ENCODE peak calls at places on chromosomes 1 and 21, in seven cellular contexts. One of them, this sample, is unnamed.

GRCh38 chr1:228359613-228360532 is 46.8 kb downstream of the TRIM11 start:
- DNase-seq in cardiac fibroblast: no peak
- DNase-seq in RWPE2: no peak
- DNase-seq in progenitor cell of endocrine pancreas: no peak
- DNase-seq in tibial nerve: no peak
- DNase-seq in GM12864: no peak
- DNase-seq in GM23338: no peak
- DNase-seq in this sample: no peak

GRCh38 chr1:93459126-93459525 is 11.2 kb downstream of the FNBP1L start:
- DNase-seq in cardiac fibroblast: peak
- DNase-seq in RWPE2: no peak
- DNase-seq in progenitor cell of endocrine pancreas: no peak
- DNase-seq in tibial nerve: no peak
- DNase-seq in GM12864: no peak
- DNase-seq in GM23338: no peak
- DNase-seq in this sample: no peak

GRCh38 chr1:101178341-101178687 is 58.5 kb upstream of the S1PR1 start:
- DNase-seq in cardiac fibroblast: no peak
- DNase-seq in RWPE2: no peak
- DNase-seq in progenitor cell of endocrine pancreas: no peak
- DNase-seq in tibial nerve: no peak
- DNase-seq in GM12864: no peak
- DNase-seq in GM23338: no peak
- DNase-seq in this sample: no peak

GRCh38 chr21:45488839-45489479 is 53.3 kb downstream of the SLC19A1 start:
- DNase-seq in cardiac fibroblast: no peak
- DNase-seq in RWPE2: no peak
- DNase-seq in progenitor cell of endocrine pancreas: no peak
- DNase-seq in tibial nerve: no peak
- DNase-seq in GM12864: no peak
- DNase-seq in GM23338: peak
- DNase-seq in this sample: no peak

GRCh38 chr1:152537496-152537895 is 23.2 kb downstream of the CRCT1 start:
- DNase-seq in cardiac fibroblast: no peak
- DNase-seq in RWPE2: no peak
- DNase-seq in progenitor cell of endocrine pancreas: no peak
- DNase-seq in tibial nerve: no peak
- DNase-seq in GM12864: no peak
- DNase-seq in GM23338: no peak
- DNase-seq in this sample: no peak

GRCh38 chr1:244800821-244801220 is 34.6 kb upstream of the COX20 start:
- DNase-seq in cardiac fibroblast: no peak
- DNase-seq in RWPE2: no peak
- DNase-seq in progenitor cell of endocrine pancreas: no peak
- DNase-seq in tibial nerve: no peak
- DNase-seq in GM12864: no peak
- DNase-seq in GM23338: no peak
- DNase-seq in this sample: no peak

GRCh38 chr21:29676395-29676794 is 263.4 kb downstream of the GRIK1 start:
- DNase-seq in cardiac fibroblast: no peak
- DNase-seq in RWPE2: no peak
- DNase-seq in progenitor cell of endocrine pancreas: no peak
- DNase-seq in tibial nerve: no peak
- DNase-seq in GM12864: no peak
- DNase-seq in GM23338: peak
- DNase-seq in this sample: no peak

GRCh38 chr1:21174638-21175323 is 1.9 kb downstream of the EIF4G3 start:
- DNase-seq in cardiac fibroblast: peak
- DNase-seq in RWPE2: no peak
- DNase-seq in progenitor cell of endocrine pancreas: no peak
- DNase-seq in tibial nerve: no peak
- DNase-seq in GM12864: no peak
- DNase-seq in GM23338: no peak
- DNase-seq in this sample: no peak

GRCh38 chr1:242847390-242847993 is 323.0 kb upstream of the PLD5 start:
- DNase-seq in cardiac fibroblast: peak
- DNase-seq in RWPE2: no peak
- DNase-seq in progenitor cell of endocrine pancreas: no peak
- DNase-seq in tibial nerve: no peak
- DNase-seq in GM12864: no peak
- DNase-seq in GM23338: peak
- DNase-seq in this sample: no peak

GRCh38 chr1:3570081-3570986 is 41.0 kb downstream of the MEGF6 start:
- DNase-seq in cardiac fibroblast: no peak
- DNase-seq in RWPE2: no peak
- DNase-seq in progenitor cell of endocrine pancreas: no peak
- DNase-seq in tibial nerve: no peak
- DNase-seq in GM12864: no peak
- DNase-seq in GM23338: no peak
- DNase-seq in this sample: no peak

GRCh38 chr1:106749491-106749890 is 307.0 kb upstream of the PRMT6 start:
- DNase-seq in cardiac fibroblast: no peak
- DNase-seq in RWPE2: no peak
- DNase-seq in progenitor cell of endocrine pancreas: no peak
- DNase-seq in tibial nerve: no peak
- DNase-seq in GM12864: no peak
- DNase-seq in GM23338: no peak
- DNase-seq in this sample: no peak

GRCh38 chr1:64098856-64099606 is 104.4 kb upstream of the UBE2U start:
- DNase-seq in cardiac fibroblast: no peak
- DNase-seq in RWPE2: no peak
- DNase-seq in progenitor cell of endocrine pancreas: no peak
- DNase-seq in tibial nerve: no peak
- DNase-seq in GM12864: no peak
- DNase-seq in GM23338: no peak
- DNase-seq in this sample: no peak

GRCh38 chr21:30924171-30924680 is 42.8 kb upstream of the KRTAP11-1 start:
- DNase-seq in cardiac fibroblast: no peak
- DNase-seq in RWPE2: no peak
- DNase-seq in progenitor cell of endocrine pancreas: no peak
- DNase-seq in tibial nerve: no peak
- DNase-seq in GM12864: no peak
- DNase-seq in GM23338: no peak
- DNase-seq in this sample: no peak

GRCh38 chr1:241142493-241142892 is 214.5 kb downstream of the RGS7 start:
- DNase-seq in cardiac fibroblast: no peak
- DNase-seq in RWPE2: no peak
- DNase-seq in progenitor cell of endocrine pancreas: no peak
- DNase-seq in tibial nerve: no peak
- DNase-seq in GM12864: no peak
- DNase-seq in GM23338: peak
- DNase-seq in this sample: no peak

GRCh38 chr1:119713538-119714456 is 2.1 kb downstream of the PHGDH start:
- DNase-seq in cardiac fibroblast: peak
- DNase-seq in RWPE2: no peak
- DNase-seq in progenitor cell of endocrine pancreas: no peak
- DNase-seq in tibial nerve: no peak
- DNase-seq in GM12864: no peak
- DNase-seq in GM23338: peak
- DNase-seq in this sample: no peak

GRCh38 chr1:6025269-6026094 is 20.2 kb upstream of the KCNAB2 start:
- DNase-seq in cardiac fibroblast: no peak
- DNase-seq in RWPE2: no peak
- DNase-seq in progenitor cell of endocrine pancreas: no peak
- DNase-seq in tibial nerve: no peak
- DNase-seq in GM12864: no peak
- DNase-seq in GM23338: no peak
- DNase-seq in this sample: no peak

GRCh38 chr1:206776239-206776638 is 3.9 kb upstream of the IL10 start:
- DNase-seq in cardiac fibroblast: no peak
- DNase-seq in RWPE2: no peak
- DNase-seq in progenitor cell of endocrine pancreas: no peak
- DNase-seq in tibial nerve: no peak
- DNase-seq in GM12864: no peak
- DNase-seq in GM23338: peak
- DNase-seq in this sample: no peak

GRCh38 chr1:170670751-170671628 is 7.1 kb downstream of the PRRX1 start:
- DNase-seq in cardiac fibroblast: peak
- DNase-seq in RWPE2: no peak
- DNase-seq in progenitor cell of endocrine pancreas: peak
- DNase-seq in tibial nerve: peak
- DNase-seq in GM12864: no peak
- DNase-seq in GM23338: peak
- DNase-seq in this sample: peak

GRCh38 chr21:35614412-35614901 is 445.9 kb downstream of the SETD4 start:
- DNase-seq in cardiac fibroblast: peak
- DNase-seq in RWPE2: no peak
- DNase-seq in progenitor cell of endocrine pancreas: no peak
- DNase-seq in tibial nerve: no peak
- DNase-seq in GM12864: no peak
- DNase-seq in GM23338: no peak
- DNase-seq in this sample: no peak

GRCh38 chr1:198932351-198932991 is 293.6 kb downstream of the PTPRC start:
- DNase-seq in cardiac fibroblast: peak
- DNase-seq in RWPE2: no peak
- DNase-seq in progenitor cell of endocrine pancreas: no peak
- DNase-seq in tibial nerve: no peak
- DNase-seq in GM12864: no peak
- DNase-seq in GM23338: peak
- DNase-seq in this sample: no peak

GRCh38 chr1:87513270-87513669 is 184.6 kb downstream of the LMO4 start:
- DNase-seq in cardiac fibroblast: no peak
- DNase-seq in RWPE2: no peak
- DNase-seq in progenitor cell of endocrine pancreas: no peak
- DNase-seq in tibial nerve: no peak
- DNase-seq in GM12864: no peak
- DNase-seq in GM23338: peak
- DNase-seq in this sample: no peak

GRCh38 chr1:87763498-87763897 is 434.8 kb downstream of the LMO4 start:
- DNase-seq in cardiac fibroblast: peak
- DNase-seq in RWPE2: no peak
- DNase-seq in progenitor cell of endocrine pancreas: no peak
- DNase-seq in tibial nerve: no peak
- DNase-seq in GM12864: no peak
- DNase-seq in GM23338: no peak
- DNase-seq in this sample: no peak

DNA sequence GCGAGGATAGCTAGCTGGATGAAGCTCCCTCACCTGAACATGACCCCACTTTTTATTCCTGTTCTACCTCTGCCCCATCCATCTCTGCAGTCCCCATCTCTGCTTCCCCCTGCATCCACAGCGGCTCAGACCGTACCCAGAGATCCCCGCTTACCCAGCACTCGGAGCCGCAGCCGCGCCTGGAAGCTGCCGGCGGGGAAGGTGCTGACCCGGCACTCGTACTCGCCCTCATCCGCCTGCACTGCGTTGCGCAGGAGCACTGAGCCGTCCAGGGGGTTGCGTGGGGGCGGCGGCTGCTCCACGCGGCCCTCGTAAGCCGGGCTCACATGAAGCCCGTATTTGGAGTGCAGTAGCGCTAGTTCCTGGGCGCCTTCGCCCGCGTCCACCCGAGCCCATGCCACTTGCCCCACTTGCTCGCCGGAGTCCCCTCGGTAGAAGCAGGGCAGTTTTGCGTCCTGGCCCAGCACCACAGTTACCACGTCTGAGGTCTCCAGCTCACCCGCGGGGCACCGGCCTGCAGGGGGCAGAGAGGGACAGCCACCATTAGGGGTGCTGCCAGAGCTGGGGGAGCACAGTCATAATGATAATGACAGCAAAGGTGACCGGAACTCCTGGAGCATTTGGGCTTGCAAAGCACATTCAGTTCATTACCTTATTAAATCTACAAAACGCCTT is 9.8 kb downstream of the NECTIN4 start:
- DNase-seq in cardiac fibroblast: no peak
- DNase-seq in RWPE2: no peak
- DNase-seq in progenitor cell of endocrine pancreas: no peak
- DNase-seq in tibial nerve: no peak
- DNase-seq in GM12864: no peak
- DNase-seq in GM23338: peak
- DNase-seq in this sample: no peak
- TF ChIP-seq CTCF in cardiac fibroblast: no peak
- TF ChIP-seq CTCF in RWPE2: no peak
- TF ChIP-seq CTCF in progenitor cell of endocrine pancreas: no peak
- TF ChIP-seq CTCF in tibial nerve: no peak
- TF ChIP-seq CTCF in GM12864: no peak
- TF ChIP-seq CTCF in GM23338: peak
- TF ChIP-seq CTCF in this sample: no peak

GRCh38 chr1:236451796-236452373 is 57.8 kb downstream of the EDARADD start:
- DNase-seq in cardiac fibroblast: no peak
- DNase-seq in RWPE2: no peak
- DNase-seq in progenitor cell of endocrine pancreas: no peak
- DNase-seq in tibial nerve: no peak
- DNase-seq in GM12864: no peak
- DNase-seq in GM23338: peak
- DNase-seq in this sample: no peak
- TF ChIP-seq CTCF in cardiac fibroblast: no peak
- TF ChIP-seq CTCF in RWPE2: no peak
- TF ChIP-seq CTCF in progenitor cell of endocrine pancreas: peak
- TF ChIP-seq CTCF in tibial nerve: no peak
- TF ChIP-seq CTCF in GM12864: peak
- TF ChIP-seq CTCF in GM23338: peak
- TF ChIP-seq CTCF in this sample: peak

GRCh38 chr1:176949033-176949662 is 215.4 kb downstream of the ASTN1 start:
- DNase-seq in cardiac fibroblast: peak
- DNase-seq in RWPE2: peak
- DNase-seq in progenitor cell of endocrine pancreas: peak
- DNase-seq in tibial nerve: no peak
- DNase-seq in GM12864: peak
- DNase-seq in GM23338: peak
- DNase-seq in this sample: no peak
- TF ChIP-seq CTCF in cardiac fibroblast: peak
- TF ChIP-seq CTCF in RWPE2: peak
- TF ChIP-seq CTCF in progenitor cell of endocrine pancreas: peak
- TF ChIP-seq CTCF in tibial nerve: no peak
- TF ChIP-seq CTCF in GM12864: peak
- TF ChIP-seq CTCF in GM23338: peak
- TF ChIP-seq CTCF in this sample: peak

GRCh38 chr21:38330671-38331070 is 73.9 kb downstream of the KCNJ15 start:
- DNase-seq in cardiac fibroblast: no peak
- DNase-seq in RWPE2: no peak
- DNase-seq in progenitor cell of endocrine pancreas: no peak
- DNase-seq in tibial nerve: no peak
- DNase-seq in GM12864: no peak
- DNase-seq in GM23338: no peak
- DNase-seq in this sample: no peak

GRCh38 chr21:38334866-38335265 is 78.1 kb downstream of the KCNJ15 start:
- DNase-seq in cardiac fibroblast: no peak
- DNase-seq in RWPE2: no peak
- DNase-seq in progenitor cell of endocrine pancreas: no peak
- DNase-seq in tibial nerve: no peak
- DNase-seq in GM12864: no peak
- DNase-seq in GM23338: no peak
- DNase-seq in this sample: no peak

GRCh38 chr21:38329176-38329575 is 72.4 kb downstream of the KCNJ15 start:
- DNase-seq in cardiac fibroblast: no peak
- DNase-seq in RWPE2: no peak
- DNase-seq in progenitor cell of endocrine pancreas: no peak
- DNase-seq in tibial nerve: no peak
- DNase-seq in GM12864: no peak
- DNase-seq in GM23338: no peak
- DNase-seq in this sample: no peak

GRCh38 chr21:38337793-38338192 is 81.0 kb downstream of the KCNJ15 start:
- DNase-seq in cardiac fibroblast: no peak
- DNase-seq in RWPE2: no peak
- DNase-seq in progenitor cell of endocrine pancreas: no peak
- DNase-seq in tibial nerve: no peak
- DNase-seq in GM12864: no peak
- DNase-seq in GM23338: no peak
- DNase-seq in this sample: no peak

GRCh38 chr21:38333290-38334272 is 76.8 kb downstream of the KCNJ15 start:
- DNase-seq in cardiac fibroblast: peak
- DNase-seq in RWPE2: no peak
- DNase-seq in progenitor cell of endocrine pancreas: no peak
- DNase-seq in tibial nerve: no peak
- DNase-seq in GM12864: no peak
- DNase-seq in GM23338: peak
- DNase-seq in this sample: no peak
- TF ChIP-seq CTCF in cardiac fibroblast: peak
- TF ChIP-seq CTCF in RWPE2: peak
- TF ChIP-seq CTCF in progenitor cell of endocrine pancreas: peak
- TF ChIP-seq CTCF in tibial nerve: no peak
- TF ChIP-seq CTCF in GM12864: peak
- TF ChIP-seq CTCF in GM23338: peak
- TF ChIP-seq CTCF in this sample: peak